ENCODE peak calls at places on chromosomes 1 and 21, in four cellular contexts. Y, Z, X and M are unnamed samples.

GRCh38 chr1:116987256-116987555 is 14.4 kb upstream of the CD101 start:
- DNase-seq in Y (no peak), Z (no peak), X (no peak), M (no peak)

GRCh38 chr21:34812510-34813265 is 143.9 kb downstream of the CLIC6 start:
- DNase-seq in Y (no peak), Z (no peak), X (no peak), M (peak; percentile 57)

GRCh38 chr1:205447457-205448415 is 8.1 kb downstream of the BLACAT1 start:
- DNase-seq in Y (no peak), Z (peak; percentile 52), X (no peak), M (peak; percentile 66)

GRCh38 chr1:97204468-97204867 is 482.9 kb downstream of the PTBP2 start:
- DNase-seq in Y (no peak), Z (no peak), X (no peak), M (no peak)

GRCh38 chr1:50973875-50974617 is 4.0 kb downstream of the CDKN2C start:
- DNase-seq in Y (no peak), Z (no peak), X (no peak), M (no peak)

GRCh38 chr1:59703226-59703917 is 111.4 kb upstream of the HOOK1 start:
- DNase-seq in Y (no peak), Z (no peak), X (no peak), M (peak; percentile 6)

GRCh38 chr1:236760480-236760879 is 34.6 kb upstream of the MTR start:
- DNase-seq in Y (no peak), Z (peak; percentile 23), X (no peak), M (no peak)

GRCh38 chr1:74964508-74964907 is 169.7 kb upstream of the LHX8 start:
- DNase-seq in Y (no peak), Z (no peak), X (no peak), M (peak; percentile 43)

GRCh38 chr1:1432951-1433803 is 2.3 kb upstream of the VWA1 start:
- DNase-seq in Y (peak; percentile 89), Z (peak; percentile 69), X (peak; percentile 78), M (no peak)

GRCh38 chr1:19344372-19344810 is 32.3 kb downstream of the SLC66A1 start:
- DNase-seq in Y (no peak), Z (peak; percentile 73), X (peak; percentile 49), M (peak; percentile 49)

GRCh38 chr1:68361511-68361910 is 88.2 kb downstream of the RPE65 start:
- DNase-seq in Y (no peak), Z (no peak), X (no peak), M (peak; percentile 9)

GRCh38 chr1:71083271-71083670 is 2.4 kb upstream of the ZRANB2 start:
- DNase-seq in Y (no peak), Z (no peak), X (no peak), M (no peak)

GRCh38 chr1:193216920-193217319 is 30.5 kb upstream of the B3GALT2 start:
- DNase-seq in Y (no peak), Z (no peak), X (no peak), M (no peak)

GRCh38 chr1:208089971-208090755 is 154.0 kb downstream of the PLXNA2 start:
- DNase-seq in Y (no peak), Z (peak; percentile 35), X (no peak), M (peak; percentile 84)

GRCh38 chr1:17684810-17685209 is 70.3 kb upstream of the ACTL8 start:
- DNase-seq in Y (no peak), Z (no peak), X (no peak), M (no peak)

GRCh38 chr1:62962794-62963776 is 179.2 kb downstream of the ATG4C start:
- DNase-seq in Y (no peak), Z (peak; percentile 70), X (peak; percentile 64), M (peak; percentile 54)

GRCh38 chr1:201450721-201451291 is 18.2 kb downstream of the PHLDA3 start:
- DNase-seq in Y (no peak), Z (peak; percentile 72), X (peak; percentile 30), M (no peak)

DNA sequence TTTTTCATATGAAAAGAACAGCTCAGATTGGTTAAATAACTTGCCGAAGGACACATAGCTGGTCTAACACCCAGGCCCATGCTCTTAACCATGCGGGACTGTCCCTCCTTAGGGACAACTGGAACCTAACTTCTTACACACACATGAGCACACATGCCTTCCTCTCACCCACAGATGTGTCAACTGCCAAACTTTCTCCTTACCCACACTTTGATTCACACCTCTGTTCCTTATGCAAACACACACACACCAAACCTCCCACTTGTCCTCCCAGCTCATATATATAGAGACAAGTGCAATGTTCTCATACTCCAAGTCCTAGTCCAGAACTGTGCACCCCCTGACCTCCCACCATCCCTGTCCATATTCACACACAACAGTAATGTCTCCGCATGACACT is 4.3 kb downstream of the RAB25 start:
- DNase-seq in Y (no peak), Z (no peak), X (no peak), M (no peak)
- TF ChIP-seq CTCF in Y (no peak), Z (no peak), X (no peak), M (no peak)

GRCh38 chr1:166875302-166875733 is 746 bp downstream of the TADA1 start:
- DNase-seq in Y (no peak), Z (no peak), X (no peak), M (peak; percentile 24)

GRCh38 chr1:166875734-166876539 is at the start of gene TADA1:
- DNase-seq in Y (peak; percentile 99), Z (peak; percentile 98), X (peak; percentile 95), M (peak; percentile 100)

GRCh38 chr1:166870584-166870983 is 5.5 kb downstream of the TADA1 start:
- DNase-seq in Y (no peak), Z (no peak), X (no peak), M (no peak)

GRCh38 chr1:166874464-166874863 is 1.6 kb downstream of the TADA1 start:
- DNase-seq in Y (no peak), Z (no peak), X (no peak), M (no peak)

DNA sequence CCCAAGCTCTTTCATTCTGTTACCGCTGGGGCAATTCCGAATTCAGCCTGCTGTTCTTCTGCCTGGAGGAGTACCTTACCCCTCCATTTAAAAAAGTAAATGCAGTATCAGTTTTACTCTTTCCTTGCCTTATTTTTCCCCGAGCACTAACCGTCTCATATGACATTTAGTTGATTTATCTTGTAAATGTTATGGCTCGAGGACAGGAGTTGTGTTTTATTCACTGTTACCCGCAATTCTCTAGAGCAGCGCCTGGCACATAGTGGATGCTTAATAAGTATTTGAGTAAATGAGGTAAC is 425 bp upstream of the TADA1 start:
- DNase-seq in Y (no peak), Z (no peak), X (no peak), M (no peak)
- TF ChIP-seq CTCF in Y (no peak), Z (no peak), X (peak; percentile 54), M (peak; percentile 24)

DNA sequence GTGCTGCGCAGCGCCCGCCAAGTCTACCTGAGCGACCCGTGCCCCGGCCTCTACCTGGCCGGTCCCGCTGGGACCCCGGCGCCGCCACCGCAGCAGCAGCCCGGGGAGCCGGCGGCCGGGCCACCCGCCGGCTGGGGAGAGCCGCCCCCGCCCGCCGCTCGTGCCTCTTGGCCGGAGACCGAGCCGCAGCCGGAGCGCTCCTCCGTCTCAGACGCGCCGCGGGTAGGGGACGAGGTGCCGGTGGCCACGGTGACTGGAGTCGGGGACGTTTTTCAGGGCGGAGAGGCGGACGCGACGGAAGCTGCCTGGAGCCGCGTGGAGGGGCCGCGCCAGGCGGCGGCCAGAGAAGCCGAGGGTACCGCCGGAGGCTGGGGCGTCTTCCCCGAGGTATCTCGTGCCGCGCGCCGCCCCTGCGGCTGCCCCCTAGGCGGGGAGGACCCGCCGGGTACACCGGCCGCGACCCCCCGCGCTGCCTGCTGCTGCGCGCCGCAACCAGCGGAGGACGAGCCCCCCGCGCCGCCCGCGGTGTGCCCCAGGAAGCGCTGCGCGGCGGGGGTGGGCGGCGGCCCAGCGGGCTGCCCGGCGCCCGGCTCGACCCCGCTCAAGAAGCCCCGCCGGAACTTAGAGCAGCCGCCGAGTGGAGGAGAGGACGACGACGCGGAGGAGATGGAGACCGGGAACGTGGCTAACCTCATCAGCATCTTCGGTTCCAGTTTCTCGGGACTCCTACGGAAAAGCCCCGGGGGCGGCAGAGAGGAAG is 697 bp downstream of the IER5 start:
- DNase-seq in Y (no peak), Z (peak; percentile 55), X (peak; percentile 40), M (no peak)
- TF ChIP-seq CTCF in Y (no peak), Z (no peak), X (no peak), M (no peak)

GRCh38 chr1:160722726-160723125 is 11.1 kb upstream of the CD48 start:
- DNase-seq in Y (no peak), Z (no peak), X (no peak), M (no peak)

GRCh38 chr1:160726498-160727391 is 12.3 kb upstream of the SLAMF7 start:
- DNase-seq in Y (peak; percentile 66), Z (peak; percentile 68), X (peak; percentile 50), M (peak; percentile 90)

GRCh38 chr1:160723332-160723731 is 11.7 kb upstream of the CD48 start:
- DNase-seq in Y (no peak), Z (no peak), X (no peak), M (no peak)

GRCh38 chr1:160726114-160726497 is 12.9 kb upstream of the SLAMF7 start:
- DNase-seq in Y (no peak), Z (no peak), X (no peak), M (peak; percentile 29)

GRCh38 chr1:160724445-160725242 is 13.0 kb upstream of the CD48 start:
- DNase-seq in Y (no peak), Z (no peak), X (no peak), M (no peak)
- TF ChIP-seq CTCF in Y (no peak), Z (no peak), X (no peak), M (no peak)

DNA sequence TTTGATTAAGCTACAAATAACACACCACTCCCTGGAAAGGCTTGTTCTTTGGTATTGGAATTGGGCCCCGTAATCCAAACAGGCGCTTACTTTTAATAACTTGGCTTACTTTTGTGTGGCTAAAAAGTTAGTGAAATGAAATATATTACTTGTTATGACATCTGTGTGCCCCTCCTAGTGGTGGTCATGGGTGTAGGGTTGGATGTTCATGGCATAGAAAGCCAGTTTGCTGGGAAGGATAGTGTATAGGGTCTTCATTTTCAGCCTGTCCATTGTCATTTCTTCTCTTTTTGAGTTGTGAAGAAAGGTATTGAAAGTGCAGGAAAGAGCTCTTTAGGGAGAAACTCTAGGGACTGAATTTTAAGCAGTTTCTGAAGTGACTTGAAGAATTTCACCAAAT is 5.9 kb downstream of the CDC14A start:
- DNase-seq in Y (no peak), Z (no peak), X (no peak), M (peak; percentile 25)
- TF ChIP-seq CTCF in Y (no peak), Z (no peak), X (peak; percentile 49), M (no peak)

DNA sequence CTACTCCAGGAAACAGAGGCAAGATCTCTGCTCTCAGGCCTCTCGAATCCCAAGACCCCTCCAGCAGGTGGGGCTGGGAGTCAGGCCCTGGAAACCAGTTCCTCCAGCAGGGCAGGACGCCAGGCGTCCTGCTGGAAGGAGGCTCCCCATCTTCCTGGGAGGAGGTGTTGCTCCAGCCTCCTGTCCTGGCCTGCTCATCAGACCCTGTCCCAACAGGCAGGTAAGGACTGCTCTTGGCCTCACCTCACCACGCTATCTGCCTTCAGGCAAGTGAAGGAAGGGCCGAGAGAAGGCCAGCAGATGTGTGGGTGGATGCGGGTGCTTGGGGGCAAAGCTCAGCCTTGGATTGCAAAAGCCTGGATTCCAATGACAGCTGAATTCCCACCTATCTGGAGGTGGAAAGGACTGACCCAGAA is 82.9 kb downstream of the SSBP3 start:
- DNase-seq in Y (no peak), Z (no peak), X (no peak), M (peak; percentile 87)
- TF ChIP-seq CTCF in Y (no peak), Z (no peak), X (no peak), M (no peak)